ENCODE peak calls at places on chromosomes 3 and 15, in eight cellular contexts. S, G, K, P, A, Z, F and C are unnamed samples.

GRCh38 chr3:126358038-126358815 is 1.0 kb upstream of the KLF15 start:
- DNase-seq in S (no peak), G (peak; percentile 17), K (no peak), P (no peak), A (no peak), Z (no peak), F (no peak), C (no peak)

GRCh38 chr3:45516829-45517228 is 77.7 kb upstream of the LIMD1 start:
- DNase-seq in S (no peak), G (peak; percentile 85), K (no peak), P (no peak), A (no peak), Z (peak; percentile 60), F (peak; percentile 33), C (no peak)

GRCh38 chr15:99433026-99433756 is 132.6 kb upstream of the MEF2A start:
- DNase-seq in S (no peak), G (no peak), K (no peak), P (peak; percentile 34), A (no peak), Z (no peak), F (no peak), C (peak; percentile 45)

GRCh38 chr3:123337226-123337625 is 111.7 kb downstream of the ADCY5 start:
- DNase-seq in S (no peak), G (no peak), K (no peak), P (no peak), A (no peak), Z (no peak), F (no peak), C (no peak)

GRCh38 chr3:141410861-141411771 is 42.8 kb downstream of the ZBTB38 start:
- DNase-seq in S (peak; percentile 50), G (peak; percentile 56), K (no peak), P (no peak), A (no peak), Z (peak; percentile 47), F (peak; percentile 79), C (no peak)

GRCh38 chr3:85185495-85185894 is 226.7 kb downstream of the CADM2 start:
- DNase-seq in S (no peak), G (no peak), K (no peak), P (no peak), A (no peak), Z (no peak), F (no peak), C (no peak)

GRCh38 chr3:106068795-106069194 is 200.0 kb upstream of the CBLB start:
- DNase-seq in S (no peak), G (peak; percentile 71), K (no peak), P (no peak), A (no peak), Z (no peak), F (no peak), C (no peak)

GRCh38 chr3:42979044-42979962 is at the start of gene GASK1A:
- DNase-seq in S (no peak), G (no peak), K (no peak), P (no peak), A (no peak), Z (no peak), F (no peak), C (peak; percentile 58)

GRCh38 chr3:151480492-151480891 is 19.6 kb upstream of the IGSF10 start:
- DNase-seq in S (no peak), G (no peak), K (no peak), P (no peak), A (no peak), Z (no peak), F (no peak), C (no peak)

GRCh38 chr15:82680200-82681102 is 29.2 kb downstream of the AP3B2 start:
- DNase-seq in S (no peak), G (no peak), K (no peak), P (peak; percentile 92), A (no peak), Z (no peak), F (no peak), C (peak; percentile 93)

GRCh38 chr3:123759311-123759710 is 124.8 kb downstream of the MYLK start:
- DNase-seq in S (no peak), G (no peak), K (no peak), P (no peak), A (no peak), Z (peak; percentile 50), F (no peak), C (no peak)

GRCh38 chr3:124097362-124098120 is 105.6 kb upstream of the ROPN1 start:
- DNase-seq in S (no peak), G (no peak), K (no peak), P (no peak), A (no peak), Z (peak; percentile 40), F (peak; percentile 34), C (no peak)

GRCh38 chr3:99780749-99781148 is 36.9 kb upstream of the CMSS1 start:
- DNase-seq in S (no peak), G (no peak), K (no peak), P (no peak), A (no peak), Z (peak; percentile 92), F (no peak), C (no peak)

GRCh38 chr3:31252216-31253185 is 280.2 kb upstream of the STT3B start:
- DNase-seq in S (no peak), G (no peak), K (no peak), P (no peak), A (no peak), Z (no peak), F (no peak), C (no peak)

GRCh38 chr15:39393575-39394335 is 187.1 kb upstream of the THBS1 start:
- DNase-seq in S (peak; percentile 65), G (no peak), K (peak; percentile 55), P (no peak), A (no peak), Z (no peak), F (peak; percentile 28), C (peak; percentile 42)

GRCh38 chr3:39149059-39149455 is 4.3 kb downstream of the CSRNP1 start:
- DNase-seq in S (no peak), G (no peak), K (no peak), P (no peak), A (no peak), Z (no peak), F (no peak), C (no peak)
- H3K27ac ChIP-seq in S (no peak overlapping the region), G (no peak overlapping the region), K (no peak overlapping the region), P (peak overlapping the region; percentile 35), A (peak overlapping the region; percentile 99), Z (peak overlapping the region; percentile 100), F (peak overlapping the region; percentile 97), C (peak overlapping the region; percentile 100)

GRCh38 chr3:28575100-28575747 is 226.6 kb upstream of the AZI2 start:
- DNase-seq in S (no peak), G (peak; percentile 8), K (no peak), P (no peak), A (no peak), Z (peak; percentile 8), F (no peak), C (peak; percentile 37)

GRCh38 chr3:28574036-28574435 is 225.4 kb upstream of the AZI2 start:
- DNase-seq in S (no peak), G (no peak), K (no peak), P (no peak), A (no peak), Z (no peak), F (no peak), C (no peak)

GRCh38 chr3:28576590-28577220 is 228.1 kb upstream of the AZI2 start:
- DNase-seq in S (no peak), G (no peak), K (no peak), P (no peak), A (no peak), Z (no peak), F (no peak), C (no peak)

GRCh38 chr3:28577941-28578340 is 229.3 kb upstream of the AZI2 start:
- DNase-seq in S (no peak), G (no peak), K (no peak), P (no peak), A (no peak), Z (no peak), F (no peak), C (no peak)

DNA sequence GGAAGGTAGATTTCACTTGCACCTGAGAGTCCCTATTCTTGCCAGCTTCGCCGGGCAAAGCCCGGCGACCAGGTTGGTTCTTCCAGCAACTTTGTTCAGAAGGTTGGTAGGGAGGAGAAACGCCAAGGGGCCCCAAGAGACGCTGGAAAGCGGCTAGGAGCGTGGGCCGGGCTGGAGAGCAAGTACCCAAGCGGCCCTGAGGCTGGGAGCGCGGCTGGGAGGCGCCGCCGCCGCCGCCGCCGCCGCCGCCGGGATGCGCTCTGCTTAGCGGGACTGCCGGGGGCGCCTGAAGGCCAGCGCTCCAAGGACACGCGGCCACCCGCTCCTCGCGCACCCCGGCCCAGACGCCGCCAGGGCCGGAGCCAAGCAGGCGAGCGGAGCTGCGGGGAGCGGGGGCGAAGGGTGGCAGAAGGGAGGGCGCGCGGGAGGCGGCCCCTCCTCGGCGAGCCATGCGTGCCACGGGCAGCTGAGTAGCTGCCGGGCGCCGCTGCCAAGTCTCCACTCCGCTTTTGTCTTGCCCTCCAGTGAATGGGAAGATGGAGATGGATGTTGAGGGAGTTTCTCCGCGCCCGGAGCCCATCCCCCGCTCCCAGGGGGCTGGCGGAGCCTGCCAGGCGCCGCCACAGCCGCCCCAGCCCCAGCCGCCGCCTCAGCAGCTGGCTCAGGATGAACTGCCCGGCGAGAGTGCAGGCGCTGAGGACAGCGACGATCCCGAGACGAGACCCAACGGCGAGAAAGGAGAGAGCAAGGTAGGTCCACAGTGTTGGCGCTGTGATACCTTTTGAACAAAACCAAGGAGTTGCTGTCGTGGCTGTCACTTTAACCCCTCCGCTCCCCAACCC is 227.3 kb upstream of the AZI2 start:
- DNase-seq in S (no peak), G (no peak), K (no peak), P (no peak), A (no peak), Z (peak; percentile 9), F (no peak), C (peak; percentile 47)
- TF ChIP-seq EZH2 in S (no peak), G (no peak), K (no peak), P (no peak), A (no peak), Z (no peak), F (peak; percentile 69), C (peak; percentile 31)

GRCh38 chr3:127764301-127764700 is 58.0 kb downstream of the MGLL start:
- DNase-seq in S (no peak), G (no peak), K (no peak), P (no peak), A (no peak), Z (no peak), F (no peak), C (no peak)
- H3K27ac ChIP-seq in S (no peak overlapping the region), G (no peak overlapping the region), K (no peak overlapping the region), P (no peak overlapping the region), A (peak overlapping the region; percentile 96), Z (peak overlapping the region; percentile 82), F (no peak overlapping the region), C (no peak overlapping the region)

DNA sequence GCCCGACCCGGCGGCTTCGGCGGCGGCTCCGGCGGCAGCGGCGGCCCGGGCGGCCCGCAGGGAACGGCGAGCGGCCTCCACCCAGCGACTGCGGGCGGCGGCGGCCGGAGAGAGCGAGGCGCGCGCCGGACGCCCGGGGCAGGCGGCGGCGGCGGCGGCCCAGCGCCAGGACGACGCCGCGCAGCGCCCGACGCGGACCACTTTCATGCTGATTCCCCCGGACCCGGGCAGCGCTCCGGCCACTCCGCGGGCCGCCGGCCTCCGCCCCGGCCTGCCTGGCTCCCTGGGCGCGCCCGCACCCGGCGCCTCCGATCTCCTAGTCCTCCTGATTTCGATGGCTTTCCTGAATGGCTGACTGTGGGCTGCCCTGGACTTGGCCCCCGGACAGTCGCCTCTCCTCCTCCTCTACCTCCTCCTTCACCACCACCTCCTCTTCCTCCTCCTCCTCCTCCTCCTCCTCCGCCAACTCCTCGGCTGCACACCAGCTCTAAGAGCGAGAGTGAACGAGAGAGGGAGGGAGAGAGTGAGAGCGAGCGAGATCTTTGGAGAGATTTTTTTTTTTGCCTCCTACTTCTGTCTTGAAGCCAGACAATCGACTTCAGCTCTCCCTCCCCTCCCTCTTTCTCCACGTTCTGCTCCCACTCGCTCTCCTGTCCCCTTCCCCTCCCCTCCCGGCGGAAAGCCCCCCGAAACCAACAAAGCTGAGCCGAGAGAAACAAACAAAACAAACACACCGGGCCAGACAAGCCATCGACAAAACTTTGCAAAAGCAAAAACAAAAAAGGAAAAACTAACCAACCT is 841 bp downstream of the NR2F2 start:
- DNase-seq in S (no peak), G (peak; percentile 71), K (no peak), P (peak; percentile 64), A (no peak), Z (peak; percentile 29), F (peak; percentile 40), C (peak; percentile 75)
- TF ChIP-seq EZH2 in S (no peak), G (no peak), K (no peak), P (no peak), A (no peak), Z (no peak), F (no peak), C (no peak)